ENCODE peak calls at places on chromosome 13, in eight cellular contexts. One of them, this sample, is unnamed.

GRCh38 chr13:42063105-42063504 is 14.7 kb downstream of the DGKH start:
- DNase-seq in NCI-H748 treated with DMSO at 0.1 percent for 48 hours: no peak
- DNase-seq in retina: no peak
- DNase-seq in IMR-90: no peak
- DNase-seq in stimulated activated CD4-positive, alpha-beta T cell treated with anti-CD3 and anti-CD28 coated beads, Interleukin-12 subunit alpha, Interleukin-12 subunit beta, amount 100 ng/mL, for 4 hours: no peak
- DNase-seq in Right ventricle myocardium superior: no peak
- DNase-seq in Right ventricle myocardium inferior: no peak
- DNase-seq in bronchial epithelial cell: no peak
- DNase-seq in this sample: peak; percentile 22

GRCh38 chr13:62139597-62139996 is 723.9 kb upstream of the PCDH20 start:
- DNase-seq in NCI-H748 treated with DMSO at 0.1 percent for 48 hours: no peak
- DNase-seq in retina: no peak
- DNase-seq in IMR-90: no peak
- DNase-seq in stimulated activated CD4-positive, alpha-beta T cell treated with anti-CD3 and anti-CD28 coated beads, Interleukin-12 subunit alpha, Interleukin-12 subunit beta, amount 100 ng/mL, for 4 hours: no peak
- DNase-seq in Right ventricle myocardium superior: no peak
- DNase-seq in Right ventricle myocardium inferior: no peak
- DNase-seq in bronchial epithelial cell: no peak
- DNase-seq in this sample: no peak

GRCh38 chr13:40189426-40189825 is 477.0 kb downstream of the FOXO1 start:
- DNase-seq in NCI-H748 treated with DMSO at 0.1 percent for 48 hours: no peak
- DNase-seq in retina: no peak
- DNase-seq in IMR-90: no peak
- DNase-seq in stimulated activated CD4-positive, alpha-beta T cell treated with anti-CD3 and anti-CD28 coated beads, Interleukin-12 subunit alpha, Interleukin-12 subunit beta, amount 100 ng/mL, for 4 hours: no peak
- DNase-seq in Right ventricle myocardium superior: no peak
- DNase-seq in Right ventricle myocardium inferior: no peak
- DNase-seq in bronchial epithelial cell: no peak
- DNase-seq in this sample: no peak

GRCh38 chr13:47033216-47033615 is 136.4 kb upstream of the HTR2A start:
- DNase-seq in NCI-H748 treated with DMSO at 0.1 percent for 48 hours: no peak
- DNase-seq in retina: no peak
- DNase-seq in IMR-90: peak; percentile 55
- DNase-seq in stimulated activated CD4-positive, alpha-beta T cell treated with anti-CD3 and anti-CD28 coated beads, Interleukin-12 subunit alpha, Interleukin-12 subunit beta, amount 100 ng/mL, for 4 hours: no peak
- DNase-seq in Right ventricle myocardium superior: no peak
- DNase-seq in Right ventricle myocardium inferior: no peak
- DNase-seq in bronchial epithelial cell: peak; percentile 15
- DNase-seq in this sample: no peak

GRCh38 chr13:20175907-20176652 is 15.2 kb upstream of the GJA3 start:
- DNase-seq in NCI-H748 treated with DMSO at 0.1 percent for 48 hours: no peak
- DNase-seq in retina: no peak
- DNase-seq in IMR-90: no peak
- DNase-seq in stimulated activated CD4-positive, alpha-beta T cell treated with anti-CD3 and anti-CD28 coated beads, Interleukin-12 subunit alpha, Interleukin-12 subunit beta, amount 100 ng/mL, for 4 hours: no peak
- DNase-seq in Right ventricle myocardium superior: no peak
- DNase-seq in Right ventricle myocardium inferior: no peak
- DNase-seq in bronchial epithelial cell: no peak
- DNase-seq in this sample: no peak

GRCh38 chr13:75258159-75258782 is 223.7 kb downstream of the TBC1D4 start:
- DNase-seq in NCI-H748 treated with DMSO at 0.1 percent for 48 hours: peak; percentile 27
- DNase-seq in retina: no peak
- DNase-seq in IMR-90: peak; percentile 55
- DNase-seq in stimulated activated CD4-positive, alpha-beta T cell treated with anti-CD3 and anti-CD28 coated beads, Interleukin-12 subunit alpha, Interleukin-12 subunit beta, amount 100 ng/mL, for 4 hours: no peak
- DNase-seq in Right ventricle myocardium superior: no peak
- DNase-seq in Right ventricle myocardium inferior: no peak
- DNase-seq in bronchial epithelial cell: peak; percentile 65
- DNase-seq in this sample: peak; percentile 56

GRCh38 chr13:45833663-45834062 is 17.9 kb downstream of the SIAH3 start:
- DNase-seq in NCI-H748 treated with DMSO at 0.1 percent for 48 hours: no peak
- DNase-seq in retina: peak; percentile 31
- DNase-seq in IMR-90: peak; percentile 7
- DNase-seq in stimulated activated CD4-positive, alpha-beta T cell treated with anti-CD3 and anti-CD28 coated beads, Interleukin-12 subunit alpha, Interleukin-12 subunit beta, amount 100 ng/mL, for 4 hours: no peak
- DNase-seq in Right ventricle myocardium superior: peak; percentile 61
- DNase-seq in Right ventricle myocardium inferior: no peak
- DNase-seq in bronchial epithelial cell: peak; percentile 48
- DNase-seq in this sample: peak; percentile 50

GRCh38 chr13:95300625-95301134 is 571 bp downstream of the ABCC4 start:
- DNase-seq in NCI-H748 treated with DMSO at 0.1 percent for 48 hours: no peak
- DNase-seq in retina: peak; percentile 65
- DNase-seq in IMR-90: peak; percentile 67
- DNase-seq in stimulated activated CD4-positive, alpha-beta T cell treated with anti-CD3 and anti-CD28 coated beads, Interleukin-12 subunit alpha, Interleukin-12 subunit beta, amount 100 ng/mL, for 4 hours: peak; percentile 50
- DNase-seq in Right ventricle myocardium superior: peak; percentile 65
- DNase-seq in Right ventricle myocardium inferior: peak; percentile 75
- DNase-seq in bronchial epithelial cell: peak; percentile 13
- DNase-seq in this sample: no peak

GRCh38 chr13:98972059-98972458 is 5.8 kb downstream of the DOCK9 start:
- DNase-seq in NCI-H748 treated with DMSO at 0.1 percent for 48 hours: no peak
- DNase-seq in retina: no peak
- DNase-seq in IMR-90: no peak
- DNase-seq in stimulated activated CD4-positive, alpha-beta T cell treated with anti-CD3 and anti-CD28 coated beads, Interleukin-12 subunit alpha, Interleukin-12 subunit beta, amount 100 ng/mL, for 4 hours: no peak
- DNase-seq in Right ventricle myocardium superior: no peak
- DNase-seq in Right ventricle myocardium inferior: no peak
- DNase-seq in bronchial epithelial cell: no peak
- DNase-seq in this sample: no peak

GRCh38 chr13:113802090-113802531 is 43.1 kb downstream of the TMEM255B start:
- DNase-seq in NCI-H748 treated with DMSO at 0.1 percent for 48 hours: no peak
- DNase-seq in retina: peak; percentile 69
- DNase-seq in IMR-90: peak; percentile 72
- DNase-seq in stimulated activated CD4-positive, alpha-beta T cell treated with anti-CD3 and anti-CD28 coated beads, Interleukin-12 subunit alpha, Interleukin-12 subunit beta, amount 100 ng/mL, for 4 hours: no peak
- DNase-seq in Right ventricle myocardium superior: peak; percentile 81
- DNase-seq in Right ventricle myocardium inferior: peak; percentile 79
- DNase-seq in bronchial epithelial cell: no peak
- DNase-seq in this sample: no peak

GRCh38 chr13:93038187-93038586 is 188.4 kb upstream of the GPC6 start:
- DNase-seq in NCI-H748 treated with DMSO at 0.1 percent for 48 hours: no peak
- DNase-seq in retina: no peak
- DNase-seq in IMR-90: no peak
- DNase-seq in stimulated activated CD4-positive, alpha-beta T cell treated with anti-CD3 and anti-CD28 coated beads, Interleukin-12 subunit alpha, Interleukin-12 subunit beta, amount 100 ng/mL, for 4 hours: no peak
- DNase-seq in Right ventricle myocardium superior: no peak
- DNase-seq in Right ventricle myocardium inferior: no peak
- DNase-seq in bronchial epithelial cell: no peak
- DNase-seq in this sample: no peak

GRCh38 chr13:60019119-60019993 is 144.4 kb downstream of the DIAPH3 start:
- DNase-seq in NCI-H748 treated with DMSO at 0.1 percent for 48 hours: no peak
- DNase-seq in retina: no peak
- DNase-seq in IMR-90: peak; percentile 40
- DNase-seq in stimulated activated CD4-positive, alpha-beta T cell treated with anti-CD3 and anti-CD28 coated beads, Interleukin-12 subunit alpha, Interleukin-12 subunit beta, amount 100 ng/mL, for 4 hours: no peak
- DNase-seq in Right ventricle myocardium superior: no peak
- DNase-seq in Right ventricle myocardium inferior: no peak
- DNase-seq in bronchial epithelial cell: peak; percentile 73
- DNase-seq in this sample: no peak

GRCh38 chr13:99237981-99238662 is 20.1 kb downstream of the GPR18 start:
- DNase-seq in NCI-H748 treated with DMSO at 0.1 percent for 48 hours: no peak
- DNase-seq in retina: no peak
- DNase-seq in IMR-90: no peak
- DNase-seq in stimulated activated CD4-positive, alpha-beta T cell treated with anti-CD3 and anti-CD28 coated beads, Interleukin-12 subunit alpha, Interleukin-12 subunit beta, amount 100 ng/mL, for 4 hours: no peak
- DNase-seq in Right ventricle myocardium superior: no peak
- DNase-seq in Right ventricle myocardium inferior: no peak
- DNase-seq in bronchial epithelial cell: no peak
- DNase-seq in this sample: no peak

GRCh38 chr13:46747031-46747820 is 49.7 kb downstream of the ESD start:
- DNase-seq in NCI-H748 treated with DMSO at 0.1 percent for 48 hours: no peak
- DNase-seq in retina: no peak
- DNase-seq in IMR-90: no peak
- DNase-seq in stimulated activated CD4-positive, alpha-beta T cell treated with anti-CD3 and anti-CD28 coated beads, Interleukin-12 subunit alpha, Interleukin-12 subunit beta, amount 100 ng/mL, for 4 hours: no peak
- DNase-seq in Right ventricle myocardium superior: no peak
- DNase-seq in Right ventricle myocardium inferior: no peak
- DNase-seq in bronchial epithelial cell: no peak
- DNase-seq in this sample: no peak

This sample was measured in foreskin keratinocyte.